ENCODE peak calls at places on chromosomes 3 and 15, in ten cellular contexts. P is cardiac muscle cell, X is left ventricle myocardium inferior, Z is type B pancreatic cell, I is Calu3, D is GM13977, J is fibroblast of mammary gland, F is GM20000, W is HFF-Myc, G is glutamatergic neuron. S is an unnamed sample.

GRCh38 chr3:38348903-38349302 is 2.3 kb downstream of the XYLB start:
- DNase-seq in P (no peak), F (no peak), Z (no peak), J (peak), D (no peak), G (no peak), W (no peak), I (no peak), X (no peak), S (peak)

GRCh38 chr15:79930509-79930908 is 33.7 kb upstream of the MTHFS start:
- DNase-seq in J (no peak), D (no peak), X (no peak), G (no peak), I (no peak), W (no peak), Z (no peak), P (no peak), F (no peak), S (no peak)

GRCh38 chr3:153290278-153291015 is 128.4 kb downstream of the RAP2B start:
- DNase-seq in Z (no peak), I (peak), F (no peak), X (no peak), G (no peak), P (no peak), J (peak), D (no peak), W (no peak), S (peak)

GRCh38 chr3:108388136-108389132 is 92.1 kb downstream of the HHLA2 start:
- DNase-seq in J (no peak), P (no peak), G (no peak), F (peak), Z (no peak), X (no peak), D (peak), W (no peak), I (no peak), S (no peak)

GRCh38 chr3:16908408-16908807 is 23.7 kb downstream of the PLCL2 start:
- DNase-seq in P (no peak), D (no peak), J (no peak), G (no peak), X (no peak), Z (no peak), F (no peak), I (no peak), W (no peak), S (no peak)

GRCh38 chr15:65940618-65940909 is 71.3 kb downstream of the RAB11A start:
- DNase-seq in Z (no peak), P (no peak), J (peak), G (no peak), W (no peak), I (peak), F (no peak), X (no peak), D (no peak), S (peak)

GRCh38 chr15:81572190-81572589 is 198.2 kb upstream of the TMC3 start:
- DNase-seq in W (no peak), P (no peak), I (no peak), G (no peak), D (no peak), Z (no peak), F (no peak), J (no peak), X (no peak), S (no peak)

GRCh38 chr15:101723161-101723873 is 956 bp downstream of the TARS3 start:
- DNase-seq in I (no peak), W (peak), X (no peak), D (peak), J (peak), Z (no peak), P (no peak), F (peak), G (no peak), S (peak)

GRCh38 chr15:48373855-48374421 is 42.7 kb downstream of the DUT start:
- DNase-seq in J (peak), Z (no peak), G (no peak), D (no peak), F (no peak), W (no peak), X (peak), I (peak), P (no peak), S (peak)

GRCh38 chr3:127610105-127610504 is 11.9 kb downstream of the MCM2 start:
- DNase-seq in I (no peak), P (no peak), Z (no peak), F (no peak), D (no peak), J (peak), X (no peak), G (no peak), W (no peak), S (no peak)

GRCh38 chr3:88059380-88060160 is 515 bp downstream of the ZNF654 start:
- DNase-seq in J (no peak), I (peak), P (no peak), G (no peak), X (no peak), F (peak), D (peak), W (no peak), Z (no peak), S (no peak)

GRCh38 chr3:59817511-59817910 is 767.7 kb upstream of the CFAP20DC start:
- DNase-seq in G (no peak), P (no peak), X (no peak), I (no peak), Z (no peak), J (no peak), W (no peak), F (no peak), D (no peak), S (no peak)

GRCh38 chr3:28151207-28151550 is 90.2 kb upstream of the CMC1 start:
- DNase-seq in J (no peak), P (no peak), F (no peak), I (no peak), Z (no peak), X (no peak), G (no peak), D (no peak), W (no peak), S (no peak)
- TF ChIP-seq CTCF in J (no peak), P (no peak), F (no peak), I (no peak), Z (no peak), X (no peak), G (no peak), D (no peak), W (no peak), S (no peak)

DNA sequence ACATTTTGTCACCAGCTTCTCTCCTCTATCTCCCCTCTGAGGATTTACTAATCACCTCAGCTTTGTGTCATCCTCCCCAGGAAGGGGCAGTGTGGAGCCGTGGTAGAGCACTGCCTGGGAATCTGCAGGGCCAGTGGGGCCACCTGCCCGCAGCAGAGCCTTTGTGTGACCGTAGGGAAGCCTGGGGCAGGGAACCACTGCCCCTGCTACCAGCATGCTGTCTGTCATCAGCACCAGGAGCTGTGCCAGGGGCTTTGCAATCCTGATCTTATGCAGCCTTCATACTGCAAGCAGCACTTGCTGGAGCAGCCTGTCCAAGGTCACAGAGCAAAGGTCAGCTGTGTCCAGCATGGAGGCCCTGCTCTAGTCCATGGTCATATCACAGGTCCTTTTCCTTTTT is 170.2 kb upstream of the IL12A start:
- DNase-seq in X (peak), F (no peak), W (no peak), P (peak), D (no peak), I (no peak), G (peak), Z (no peak), J (no peak), S (peak)
- TF ChIP-seq CTCF in X (peak), F (no peak), W (no peak), P (no peak), D (peak), I (no peak), G (no peak), Z (peak), J (no peak), S (no peak)

GRCh38 chr3:161920196-161920595 is 423.6 kb downstream of the OTOL1 start:
- DNase-seq in J (no peak), F (no peak), I (no peak), W (no peak), P (no peak), G (no peak), Z (no peak), D (no peak), X (no peak), S (no peak)

GRCh38 chr3:161913786-161914389 is 417.3 kb downstream of the OTOL1 start:
- DNase-seq in D (no peak), F (no peak), G (no peak), Z (no peak), I (no peak), W (peak), X (no peak), P (no peak), J (peak), S (peak)

GRCh38 chr3:161915283-161915682 is 418.7 kb downstream of the OTOL1 start:
- DNase-seq in F (no peak), P (no peak), W (no peak), G (no peak), J (no peak), X (no peak), D (no peak), I (no peak), Z (no peak), S (no peak)

GRCh38 chr3:161914703-161915102 is 418.1 kb downstream of the OTOL1 start:
- DNase-seq in X (peak), D (no peak), J (peak), Z (no peak), F (no peak), G (peak), P (peak), I (peak), W (peak), S (no peak)
- TF ChIP-seq CTCF in X (peak), D (no peak), J (peak), Z (peak), F (no peak), G (no peak), P (peak), I (no peak), W (peak), S (no peak)

GRCh38 chr3:129938140-129938930 is 36.2 kb upstream of the TRH start:
- DNase-seq in P (no peak), X (no peak), I (no peak), Z (no peak), J (no peak), D (no peak), W (no peak), G (no peak), F (no peak), S (no peak)

GRCh38 chr3:129940086-129940485 is 34.4 kb upstream of the TRH start:
- DNase-seq in Z (no peak), W (no peak), I (no peak), D (no peak), G (no peak), X (no peak), F (no peak), J (peak), P (no peak), S (no peak)

GRCh38 chr3:129934234-129935123 is 40.0 kb upstream of the TRH start:
- DNase-seq in D (peak), F (peak), J (peak), Z (no peak), G (peak), I (peak), W (no peak), X (no peak), P (peak), S (peak)

GRCh38 chr3:129936757-129937156 is 37.8 kb upstream of the TRH start:
- DNase-seq in I (peak), F (no peak), J (peak), Z (no peak), X (no peak), P (no peak), D (no peak), W (peak), G (no peak), S (peak)

GRCh38 chr3:129937717-129938116 is 36.8 kb upstream of the TRH start:
- DNase-seq in F (no peak), I (no peak), G (no peak), X (no peak), P (no peak), Z (no peak), W (no peak), J (no peak), D (no peak), S (no peak)
- TF ChIP-seq CTCF in F (no peak), I (no peak), G (no peak), X (no peak), P (no peak), Z (no peak), W (no peak), J (no peak), D (no peak), S (no peak)

GRCh38 chr15:42576040-42576594 is 711 bp downstream of the STARD9 start:
- DNase-seq in P (peak), Z (no peak), D (peak), G (no peak), I (no peak), F (peak), J (no peak), W (no peak), X (no peak), S (no peak)

GRCh38 chr15:42576776-42577175 is 1.4 kb downstream of the STARD9 start:
- DNase-seq in F (peak), D (peak), G (no peak), I (no peak), W (no peak), P (no peak), Z (no peak), J (no peak), X (no peak), S (no peak)

GRCh38 chr15:42578984-42579537 is 3.7 kb downstream of the STARD9 start:
- DNase-seq in X (no peak), G (no peak), W (no peak), F (no peak), J (no peak), I (no peak), P (no peak), Z (no peak), D (no peak), S (no peak)

GRCh38 chr15:42577514-42578031 is 2.2 kb downstream of the STARD9 start:
- DNase-seq in P (no peak), G (no peak), W (no peak), D (peak), F (peak), J (peak), X (no peak), Z (no peak), I (no peak), S (no peak)

GRCh38 chr15:42575188-42576039 is at the start of gene STARD9:
- DNase-seq in G (peak), F (peak), W (peak), P (peak), D (peak), X (peak), Z (peak), J (peak), I (peak), S (peak)
- TF ChIP-seq CTCF in G (no peak), F (no peak), W (no peak), P (peak), D (no peak), X (no peak), Z (no peak), J (no peak), I (no peak), S (no peak)

GRCh38 chr3:101217458-101217849 is 102.9 kb downstream of the IMPG2 start:
- DNase-seq in I (no peak), G (no peak), D (no peak), X (no peak), W (no peak), P (no peak), J (no peak), Z (no peak), F (no peak), S (no peak)

GRCh38 chr3:101216710-101217457 is 103.5 kb downstream of the IMPG2 start:
- DNase-seq in X (peak), F (no peak), I (no peak), D (no peak), J (peak), W (no peak), Z (no peak), G (no peak), P (no peak), S (no peak)

DNA sequence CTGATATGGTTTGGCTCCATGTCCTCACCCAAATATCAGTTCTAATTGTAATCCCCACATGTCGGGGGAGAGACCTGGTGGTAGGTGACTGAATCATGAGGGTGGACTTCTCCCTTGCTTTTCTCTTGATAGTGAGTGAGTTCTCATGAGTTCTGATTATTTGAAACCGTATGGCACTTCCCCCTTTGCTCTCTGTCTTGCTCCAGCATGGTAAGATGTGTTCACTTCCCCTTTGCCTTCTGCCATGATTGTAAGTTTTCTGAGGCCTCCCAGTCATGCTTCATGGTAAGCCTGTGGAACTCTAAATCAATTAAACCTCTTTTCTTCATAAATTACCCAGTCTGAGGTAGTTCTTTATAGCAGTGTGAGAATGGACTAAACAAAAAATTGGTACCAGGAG is 107.6 kb downstream of the IMPG2 start:
- DNase-seq in I (no peak), G (no peak), F (no peak), Z (no peak), J (no peak), D (no peak), W (no peak), P (no peak), X (no peak), S (no peak)
- TF ChIP-seq CTCF in I (no peak), G (no peak), F (no peak), Z (no peak), J (no peak), D (no peak), W (no peak), P (no peak), X (no peak), S (no peak)

GRCh38 chr3:31244929-31245817 is 287.6 kb upstream of the STT3B start:
- DNase-seq in I (no peak), G (no peak), X (no peak), F (no peak), D (no peak), P (peak), W (no peak), J (no peak), Z (no peak), S (no peak)
- TF ChIP-seq CTCF in I (no peak), G (no peak), X (no peak), F (no peak), D (peak), P (no peak), W (no peak), J (no peak), Z (peak), S (no peak)

DNA sequence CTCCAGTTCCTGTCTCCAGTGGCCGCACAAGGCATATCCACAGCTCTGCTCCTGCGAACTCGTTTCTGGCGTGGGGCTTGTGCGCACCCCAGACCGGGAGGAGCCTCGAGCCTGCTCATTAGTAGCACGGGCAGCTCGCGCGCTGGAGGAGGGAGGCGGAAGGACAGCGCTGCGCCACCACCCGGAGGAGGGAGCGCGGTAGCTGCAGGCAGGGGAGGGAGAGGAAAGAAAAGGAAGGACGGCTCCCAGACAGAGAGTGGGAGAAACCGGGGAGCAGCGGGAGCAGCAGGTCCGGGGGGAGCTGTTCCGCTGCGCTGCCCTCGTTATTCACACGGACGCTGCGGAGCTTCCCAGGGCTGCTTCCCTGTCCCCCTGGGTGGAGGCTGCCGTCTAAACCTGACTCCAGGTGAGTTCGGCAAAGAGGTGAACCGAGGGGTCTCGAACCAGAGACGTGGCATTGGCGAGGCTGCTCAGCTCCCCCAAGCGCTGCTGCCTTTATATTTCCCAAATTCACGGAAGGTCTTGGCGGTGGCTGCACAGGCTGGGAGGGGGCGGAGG is 121.3 kb upstream of the ZNF717 start:
- DNase-seq in X (no peak), I (no peak), F (no peak), G (peak), D (no peak), J (no peak), P (peak), Z (peak), W (no peak), S (no peak)
- TF ChIP-seq CTCF in X (no peak), I (no peak), F (no peak), G (peak), D (no peak), J (no peak), P (no peak), Z (peak), W (no peak), S (no peak)

GRCh38 chr3:36763850-36764703 is at the start of gene DCLK3:
- DNase-seq in G (peak), J (no peak), F (peak), Z (no peak), X (no peak), W (no peak), I (no peak), D (no peak), P (peak), S (no peak)
- TF ChIP-seq CTCF in G (peak), J (no peak), F (no peak), Z (peak), X (no peak), W (no peak), I (no peak), D (no peak), P (no peak), S (no peak)